ENCODE peak calls at places on chromosome 15, in five cellular contexts. G is A549, B is IMR-90, I is K562, M is HepG2. Q is an unnamed sample.

GRCh38 chr15:73352082-73352481 is 16.7 kb downstream of the HCN4 start:
- DNase-seq in M (no peak), G (no peak), I (no peak), B (no peak), Q (no peak)

GRCh38 chr15:68583321-68583720 is 4.5 kb downstream of the CORO2B start:
- DNase-seq in M (peak; percentile 17), B (no peak), G (no peak), I (no peak), Q (no peak)

GRCh38 chr15:63915888-63916731 is 82.4 kb upstream of the HERC1 start:
- DNase-seq in G (peak; percentile 59), B (peak; percentile 53), I (no peak), M (no peak), Q (peak; percentile 68)

GRCh38 chr15:46543626-46544025 is 908.8 kb downstream of the SQOR start:
- DNase-seq in G (no peak), M (no peak), B (no peak), I (no peak), Q (no peak)

GRCh38 chr15:76149291-76149910 is 89.6 kb downstream of the TMEM266 start:
- DNase-seq in B (peak; percentile 67), I (no peak), G (no peak), M (no peak), Q (no peak)

GRCh38 chr15:65032823-65033537 is 3.5 kb upstream of the MTFMT start:
- DNase-seq in G (peak; percentile 93), I (peak; percentile 72), B (peak; percentile 61), M (peak; percentile 95), Q (peak; percentile 79)

GRCh38 chr15:55224892-55225291 is 28.2 kb upstream of the RSL24D1 start:
- DNase-seq in I (no peak), G (no peak), M (no peak), B (no peak), Q (no peak)

GRCh38 chr15:80581976-80582375 is 113.1 kb upstream of the ABHD17C start:
- DNase-seq in G (no peak), I (no peak), B (peak; percentile 38), M (peak; percentile 27), Q (no peak)

GRCh38 chr15:63052961-63053698 is 10.6 kb downstream of the TPM1 start:
- DNase-seq in I (no peak), B (no peak), M (peak; percentile 84), G (no peak), Q (no peak)

GRCh38 chr15:69003971-69004370 is 10.5 kb upstream of the NOX5 start:
- DNase-seq in M (no peak), B (no peak), I (no peak), G (no peak), Q (peak; percentile 3)

GRCh38 chr15:73570355-73571032 is 62.7 kb downstream of the NPTN start:
- DNase-seq in G (no peak), M (no peak), B (no peak), I (no peak), Q (no peak)

GRCh38 chr15:57537072-57537471 is 54.6 kb upstream of the MYZAP start:
- DNase-seq in B (peak; percentile 26), I (no peak), M (peak; percentile 13), G (no peak), Q (no peak)

GRCh38 chr15:39287322-39288195 is 293.3 kb upstream of the THBS1 start:
- DNase-seq in M (no peak), G (no peak), I (no peak), B (peak; percentile 73), Q (no peak)

GRCh38 chr15:67784057-67784781 is 41.1 kb upstream of the SKOR1 start:
- DNase-seq in M (no peak), G (no peak), I (no peak), B (no peak), Q (no peak)

GRCh38 chr15:67806539-67806935 is 18.8 kb upstream of the SKOR1 start:
- DNase-seq in I (no peak), G (no peak), B (no peak), M (no peak), Q (no peak)

GRCh38 chr15:88775776-88776175 is 27.5 kb upstream of the ACAN start:
- DNase-seq in M (no peak), I (no peak), B (no peak), G (no peak), Q (no peak)

GRCh38 chr15:82093774-82094211 is 48.0 kb upstream of the MEX3B start:
- DNase-seq in B (peak; percentile 97), G (peak; percentile 74), I (peak; percentile 78), M (peak; percentile 41), Q (no peak)

GRCh38 chr15:84638103-84638502 is 16.0 kb downstream of the WDR73 start:
- DNase-seq in B (peak; percentile 22), M (peak; percentile 58), G (no peak), I (peak; percentile 61), Q (no peak)

GRCh38 chr15:75307778-75308390 is 25.2 kb downstream of the GOLGA6D start:
- DNase-seq in M (peak; percentile 58), G (peak; percentile 92), B (no peak), I (peak; percentile 78), Q (peak; percentile 60)

GRCh38 chr15:79431636-79432344 is at the start of gene MINAR1:
- DNase-seq in B (peak; percentile 56), I (no peak), M (peak; percentile 6), G (peak; percentile 39), Q (no peak)

GRCh38 chr15:70093481-70094309 is 4.0 kb downstream of the TLE3 start:
- DNase-seq in B (no peak), G (no peak), I (peak; percentile 32), M (no peak), Q (no peak)

GRCh38 chr15:67178569-67179210 is 75.8 kb downstream of the AAGAB start:
- DNase-seq in M (no peak), B (peak; percentile 99), I (peak; percentile 79), G (no peak), Q (no peak)

GRCh38 chr15:64096486-64097431 is 977 bp downstream of the SNX1 start:
- DNase-seq in M (no peak), G (peak; percentile 57), B (peak; percentile 43), I (peak; percentile 52), Q (no peak)

GRCh38 chr15:96264351-96264798 is 66.1 kb upstream of the NR2F2 start:
- DNase-seq in M (peak; percentile 65), I (peak; percentile 62), B (no peak), G (no peak), Q (no peak)

GRCh38 chr15:69117431-69117841 is 43.0 kb upstream of the GLCE start:
- DNase-seq in G (no peak), I (peak; percentile 8), B (no peak), M (no peak), Q (peak; percentile 38)

GRCh38 chr15:66390670-66391069 is 4.0 kb downstream of the MAP2K1 start:
- DNase-seq in G (no peak), I (peak; percentile 41), M (no peak), B (no peak), Q (no peak)

GRCh38 chr15:39194431-39194830 is 386.4 kb upstream of the THBS1 start:
- DNase-seq in M (no peak), B (peak; percentile 65), I (no peak), G (no peak), Q (no peak)

GRCh38 chr15:47820780-47821319 is 103.5 kb downstream of the SEMA6D start:
- DNase-seq in G (no peak), M (no peak), B (peak; percentile 85), I (no peak), Q (no peak)

GRCh38 chr15:82043130-82043673 is 2.6 kb downstream of the MEX3B start:
- DNase-seq in B (no peak), I (no peak), G (no peak), M (no peak), Q (no peak)

GRCh38 chr15:78097667-78098066 is 5.3 kb downstream of the SH2D7 start:
- DNase-seq in G (no peak), M (no peak), B (no peak), I (no peak), Q (no peak)

GRCh38 chr15:78090422-78090821 is 1.9 kb upstream of the SH2D7 start:
- DNase-seq in I (no peak), G (no peak), B (no peak), M (no peak), Q (no peak)

GRCh38 chr15:78092111-78093041 is at the start of gene SH2D7:
- DNase-seq in I (no peak), G (no peak), M (no peak), B (no peak), Q (no peak)

GRCh38 chr15:78088773-78089080 is 3.6 kb upstream of the SH2D7 start:
- DNase-seq in G (no peak), M (peak; percentile 61), I (no peak), B (no peak), Q (no peak)

DNA sequence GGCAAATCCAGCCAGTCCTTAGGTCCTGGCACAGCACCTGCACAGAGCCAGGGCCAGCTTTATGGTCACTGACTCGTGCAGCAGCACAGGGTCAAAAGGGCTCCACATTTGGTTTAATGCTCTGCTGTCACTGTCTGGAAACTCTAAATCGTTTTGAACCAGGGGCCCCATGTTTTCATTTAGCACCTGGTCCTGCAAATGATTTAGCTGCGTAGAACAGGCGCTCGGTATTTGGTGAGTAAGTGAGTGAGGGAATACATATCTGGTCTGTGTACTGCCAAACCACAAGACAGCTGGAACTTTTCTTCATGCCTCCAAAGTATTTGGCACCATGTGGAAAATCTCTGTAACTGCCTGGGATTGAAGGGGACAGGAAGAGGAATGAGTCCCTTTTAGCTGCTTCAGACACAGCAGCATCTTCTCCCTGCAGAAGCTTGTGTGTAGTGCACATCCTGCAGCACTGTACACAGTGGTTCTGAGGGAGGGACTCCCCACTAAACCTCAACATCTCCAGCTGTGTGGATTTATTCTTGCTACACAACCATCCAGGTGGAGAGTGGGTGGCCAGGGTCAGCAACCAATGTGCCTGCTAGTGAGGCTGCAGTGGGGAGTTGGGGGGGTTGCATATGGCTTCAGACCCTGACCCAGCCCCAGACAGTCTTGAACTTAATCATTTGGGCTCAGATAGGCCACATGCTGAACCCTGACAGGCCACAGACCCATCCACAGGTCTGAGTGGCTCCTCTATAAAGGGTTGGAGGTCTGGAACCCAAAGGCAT is 1.1 kb downstream of the SH2D7 start:
- DNase-seq in B (peak; percentile 95), M (no peak), I (no peak), G (no peak), Q (no peak)
- TF ChIP-seq MAFK in B (no peak), M (no peak), I (no peak), G (no peak), Q (no peak)

GRCh38 chr15:101520395-101520794 is 30.9 kb upstream of the PCSK6 start:
- DNase-seq in B (no peak), I (no peak), G (no peak), M (no peak), Q (peak; percentile 19)
- TF ChIP-seq MAFK in B (no peak), I (no peak), G (no peak), M (no peak), Q (no peak)

GRCh38 chr15:31326729-31327673 is at the start of gene KLF13:
- DNase-seq in B (peak; percentile 64), I (peak; percentile 55), M (no peak), G (peak; percentile 54), Q (no peak)
- TF ChIP-seq MAFK in B (no peak), I (no peak), M (no peak), G (no peak), Q (no peak)

GRCh38 chr15:99076555-99077308 is 28.1 kb upstream of the SYNM start:
- DNase-seq in I (peak; percentile 68), B (peak; percentile 86), M (peak; percentile 67), G (peak; percentile 80), Q (peak; percentile 38)

GRCh38 chr15:99071091-99071680 is 33.7 kb upstream of the SYNM start:
- DNase-seq in G (no peak), I (no peak), M (no peak), B (no peak), Q (no peak)

GRCh38 chr15:99074446-99074845 is 30.4 kb upstream of the SYNM start:
- DNase-seq in M (no peak), G (no peak), B (no peak), I (no peak), Q (no peak)

GRCh38 chr15:99073008-99073714 is 31.7 kb upstream of the SYNM start:
- DNase-seq in M (no peak), B (peak; percentile 5), G (no peak), I (no peak), Q (no peak)

GRCh38 chr15:99076109-99076508 is 28.8 kb upstream of the SYNM start:
- DNase-seq in I (no peak), G (no peak), M (no peak), B (no peak), Q (no peak)
- TF ChIP-seq MAFK in I (no peak), G (no peak), M (no peak), B (no peak), Q (no peak)

Q was measured in H1.